ENCODE peak calls at places on chromosome 20, in nine cellular contexts. G is uterus, I is K562, Q is tibial artery, Z is adrenal gland, Y is fibroblast of lung, J is A549, D is MM.1S, X is neural progenitor cell. U is an unnamed sample.

GRCh38 chr20:16865406-16865805 is 117.2 kb downstream of the OTOR start:
- DNase-seq in Y (no peak), D (no peak), Q (no peak), X (no peak), Z (no peak), G (no peak), J (no peak), I (no peak), U (no peak)

GRCh38 chr20:34190679-34191090 is 50.5 kb upstream of the ASIP start:
- DNase-seq in Y (peak), J (peak), Q (peak), I (peak), Z (peak), G (peak), X (peak), D (peak), U (peak)

GRCh38 chr20:17897566-17898307 is 70.9 kb downstream of the SNX5 start:
- DNase-seq in Q (no peak), D (no peak), X (no peak), G (no peak), I (no peak), Z (no peak), Y (no peak), J (no peak), U (no peak)

GRCh38 chr20:38754924-38755323 is 6.7 kb downstream of the ACTR5 start:
- DNase-seq in D (no peak), J (no peak), I (no peak), Z (no peak), Q (no peak), X (no peak), G (no peak), Y (no peak), U (no peak)

GRCh38 chr20:20373046-20373706 is 5.3 kb downstream of the INSM1 start:
- DNase-seq in I (no peak), D (no peak), Y (peak), Z (no peak), G (no peak), J (no peak), X (no peak), Q (no peak), U (no peak)

GRCh38 chr20:11453430-11453829 is 464.3 kb upstream of the BTBD3 start:
- DNase-seq in D (no peak), Z (no peak), Q (no peak), Y (peak), X (no peak), G (no peak), J (peak), I (no peak), U (no peak)

GRCh38 chr20:52996726-52997125 is 24.6 kb downstream of the TSHZ2 start:
- DNase-seq in J (no peak), Y (no peak), Q (no peak), G (no peak), X (peak), D (no peak), Z (no peak), I (no peak), U (no peak)

GRCh38 chr20:48180637-48181036 is 395.4 kb upstream of the SULF2 start:
- DNase-seq in Q (no peak), J (peak), Z (no peak), Y (no peak), G (no peak), I (no peak), X (no peak), D (no peak), U (peak)

GRCh38 chr20:35871311-35871771 is 83.0 kb downstream of the SCAND1 start:
- DNase-seq in Z (peak), I (no peak), D (no peak), X (no peak), G (peak), Y (peak), J (peak), Q (peak), U (no peak)

GRCh38 chr20:44990425-44990824 is 24.1 kb downstream of the STK4 start:
- DNase-seq in I (no peak), Y (peak), J (no peak), X (no peak), D (peak), G (no peak), Q (peak), Z (peak), U (peak)

GRCh38 chr20:45128066-45128465 is 3.8 kb upstream of the WFDC12 start:
- DNase-seq in Y (no peak), Q (no peak), J (no peak), Z (no peak), X (no peak), I (no peak), D (no peak), G (no peak), U (no peak)

GRCh38 chr20:17627101-17627950 is 54.7 kb downstream of the RRBP1 start:
- DNase-seq in I (no peak), J (no peak), G (peak), Y (no peak), Z (no peak), X (no peak), Q (no peak), D (no peak), U (no peak)

GRCh38 chr20:52565614-52566013 is 374.0 kb upstream of the ZFP64 start:
- DNase-seq in X (no peak), G (no peak), Z (no peak), D (no peak), Y (no peak), J (no peak), I (no peak), Q (no peak), U (no peak)

GRCh38 chr20:17473662-17474061 is 57.5 kb downstream of the BFSP1 start:
- DNase-seq in D (no peak), G (no peak), Z (no peak), X (no peak), J (no peak), Y (no peak), I (no peak), Q (no peak), U (no peak)

GRCh38 chr20:58271596-58272460 is 37.7 kb upstream of the RAB22A start:
- DNase-seq in G (no peak), D (no peak), Z (no peak), X (no peak), Y (peak), Q (no peak), I (no peak), J (no peak), U (no peak)

GRCh38 chr20:37345339-37346231 is at the start of gene SRC:
- DNase-seq in I (peak), Z (peak), X (peak), Y (peak), Q (peak), J (peak), D (no peak), G (peak), U (peak)

GRCh38 chr20:24164360-24164759 is 175.8 kb upstream of the GGTLC1 start:
- DNase-seq in Z (no peak), J (peak), I (peak), D (peak), Y (no peak), G (no peak), X (peak), Q (no peak), U (peak)
- TF ChIP-seq CTCF in Z (no peak), J (peak), I (peak), D (peak), Y (no peak), G (no peak), X (peak), Q (no peak), U (peak)

DNA sequence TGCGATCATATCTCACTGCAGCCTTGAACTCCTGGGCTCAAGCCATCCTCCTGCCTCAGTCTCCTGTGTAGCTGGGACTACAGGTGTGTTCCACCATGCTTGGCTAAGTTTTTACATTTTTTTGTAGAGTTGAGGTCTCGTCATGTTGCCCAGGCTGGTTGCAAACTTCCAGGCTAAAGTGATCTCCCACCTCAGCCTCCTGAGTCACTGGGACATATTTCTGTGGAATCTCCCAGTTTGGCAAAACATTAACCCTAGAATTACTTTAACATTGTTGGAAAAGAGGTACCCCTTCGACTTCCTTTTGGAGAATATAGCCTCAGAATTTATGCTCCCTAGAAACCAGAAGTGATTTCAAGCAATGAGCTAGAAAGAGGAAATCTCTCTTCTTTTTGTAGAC is 57.2 kb downstream of the SHLD1 start:
- DNase-seq in G (no peak), X (no peak), Y (no peak), I (no peak), Z (no peak), D (no peak), J (no peak), Q (no peak), U (no peak)
- H3K27ac ChIP-seq in G (no peak), X (no peak), Y (no peak), I (no peak), Z (no peak), D (no peak), J (no peak), Q (no peak), U (no peak)

DNA sequence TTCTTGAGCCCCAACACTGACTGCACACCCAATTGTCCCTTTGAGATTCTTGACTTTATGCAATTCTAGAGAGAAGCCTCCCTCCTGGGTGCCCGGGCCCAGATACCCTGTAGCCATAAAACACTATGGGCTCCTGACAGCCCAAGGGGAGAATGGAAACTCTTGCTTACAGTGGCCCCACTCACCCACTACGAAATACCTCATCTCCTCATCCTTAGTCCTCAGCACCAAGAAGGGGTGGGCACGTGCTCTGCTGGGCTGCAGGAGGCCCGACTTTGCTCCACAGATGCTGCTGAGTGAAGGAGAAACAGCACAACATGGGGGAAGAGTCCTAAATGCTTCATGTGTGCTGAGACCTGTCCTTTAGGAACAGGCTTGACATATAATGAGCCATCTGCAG is 17.4 kb upstream of the SIRPG start:
- DNase-seq in Q (no peak), I (no peak), G (no peak), Z (no peak), J (no peak), D (no peak), Y (no peak), X (no peak), U (no peak)
- H3K4me3 ChIP-seq in Q (no peak), I (no peak), G (no peak), Z (no peak), J (no peak), D (no peak), Y (no peak), X (no peak), U (no peak)

DNA sequence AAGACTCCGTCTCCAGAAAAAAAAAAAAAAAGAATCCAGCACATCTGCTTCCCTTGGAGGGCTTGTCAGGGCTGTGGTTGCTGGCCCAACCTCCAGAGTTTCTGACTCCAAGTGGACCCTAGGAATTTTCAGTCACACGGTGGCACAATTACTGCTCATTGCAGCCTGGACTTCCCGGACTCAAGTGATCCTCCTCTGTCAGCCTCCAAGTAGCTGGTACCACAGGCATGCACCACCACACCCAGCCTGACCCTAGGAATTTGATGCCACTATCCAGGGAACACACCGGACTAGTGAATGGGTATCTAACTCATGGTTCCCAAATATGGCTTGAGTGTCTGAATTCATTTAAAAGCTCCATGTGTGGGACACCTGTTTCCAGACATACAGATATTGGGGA is 9.8 kb upstream of the MAPRE1 start:
- DNase-seq in Q (no peak), I (no peak), X (no peak), J (no peak), G (no peak), Y (no peak), D (no peak), Z (no peak), U (no peak)
- TF ChIP-seq CTCF in Q (no peak), I (no peak), X (no peak), J (no peak), G (no peak), Y (no peak), D (no peak), Z (no peak), U (no peak)

DNA sequence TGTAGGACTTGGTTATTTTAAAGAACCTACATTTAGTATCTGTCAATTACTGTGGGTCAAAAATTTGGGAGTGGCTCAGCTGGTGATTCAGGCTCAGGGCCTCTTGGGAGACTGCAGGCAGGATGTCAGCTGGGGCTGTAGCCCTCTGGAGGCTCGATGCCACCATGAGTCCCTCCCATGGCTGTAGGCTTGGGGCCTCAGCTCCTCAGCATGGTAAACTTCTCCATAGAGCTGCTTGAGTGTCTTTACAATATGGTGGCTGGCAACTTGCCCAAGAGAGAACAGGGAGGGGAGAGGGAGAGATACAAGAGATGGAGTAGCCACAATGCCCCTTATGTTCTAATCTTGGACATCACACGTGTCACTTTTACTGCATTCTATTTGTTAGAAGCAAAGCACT is 470.4 kb downstream of the CDH26 start:
- DNase-seq in Y (no peak), Z (no peak), J (no peak), I (no peak), D (no peak), G (no peak), X (no peak), Q (no peak), U (no peak)
- H3K27ac ChIP-seq in Y (no peak), Z (no peak), J (no peak), I (no peak), D (no peak), G (no peak), X (no peak), Q (no peak), U (no peak)

DNA sequence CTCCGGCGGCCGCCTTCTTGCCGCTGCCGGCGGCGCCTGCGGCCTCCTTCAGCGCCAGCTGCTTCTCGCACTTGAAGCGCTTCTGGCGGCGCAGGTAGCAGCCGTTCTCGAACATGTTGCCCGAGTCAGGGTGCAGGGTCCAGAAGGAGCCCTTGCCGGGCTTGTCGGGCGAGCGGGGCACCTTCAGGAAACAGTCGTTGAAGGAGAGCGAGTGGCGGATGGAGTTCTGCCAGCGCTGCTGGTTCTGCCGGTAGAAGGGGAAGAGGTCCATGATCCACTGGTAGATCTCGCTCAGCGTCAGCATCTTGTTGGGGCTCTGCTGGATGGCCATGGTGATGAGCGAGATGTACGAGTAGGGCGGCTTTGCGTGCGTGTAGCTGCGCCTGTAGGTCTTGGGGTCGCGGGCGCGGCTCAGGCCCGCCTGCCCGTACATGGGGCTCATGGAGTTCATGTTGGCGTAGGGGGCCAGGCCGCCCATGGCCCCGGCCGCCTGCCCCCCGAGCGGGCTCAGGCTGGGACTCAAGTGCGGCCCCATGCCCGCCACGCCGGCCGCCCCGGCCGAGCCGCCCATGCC is 1.9 kb downstream of the FOXA2 start:
- DNase-seq in J (no peak), Z (no peak), Y (no peak), G (no peak), D (no peak), I (no peak), Q (no peak), X (peak), U (no peak)
- H3K4me3 ChIP-seq in J (peak), Z (no peak), Y (no peak), G (no peak), D (no peak), I (no peak), Q (peak), X (peak), U (no peak)

GRCh38 chr20:24148372-24148771 is 159.8 kb upstream of the GGTLC1 start:
- DNase-seq in X (no peak), D (peak), I (no peak), G (no peak), J (no peak), Z (no peak), Y (no peak), Q (no peak), U (no peak)

GRCh38 chr20:24151621-24152020 is 163.0 kb upstream of the GGTLC1 start:
- DNase-seq in G (no peak), X (no peak), D (no peak), J (no peak), Z (no peak), I (no peak), Y (no peak), Q (no peak), U (no peak)

GRCh38 chr20:24149175-24149574 is 160.6 kb upstream of the GGTLC1 start:
- DNase-seq in J (peak), I (no peak), Q (no peak), D (no peak), Y (no peak), G (no peak), X (no peak), Z (no peak), U (no peak)

GRCh38 chr20:24150406-24150805 is 161.8 kb upstream of the GGTLC1 start:
- DNase-seq in Q (no peak), Y (no peak), J (no peak), D (no peak), X (no peak), I (no peak), G (no peak), Z (no peak), U (no peak)

GRCh38 chr20:24149881-24150307 is 161.3 kb upstream of the GGTLC1 start:
- DNase-seq in Q (no peak), D (no peak), G (no peak), I (peak), Y (no peak), X (peak), J (peak), Z (peak), U (peak)
- TF ChIP-seq CTCF in Q (no peak), D (no peak), G (no peak), I (peak), Y (peak), X (peak), J (peak), Z (peak), U (peak)

DNA sequence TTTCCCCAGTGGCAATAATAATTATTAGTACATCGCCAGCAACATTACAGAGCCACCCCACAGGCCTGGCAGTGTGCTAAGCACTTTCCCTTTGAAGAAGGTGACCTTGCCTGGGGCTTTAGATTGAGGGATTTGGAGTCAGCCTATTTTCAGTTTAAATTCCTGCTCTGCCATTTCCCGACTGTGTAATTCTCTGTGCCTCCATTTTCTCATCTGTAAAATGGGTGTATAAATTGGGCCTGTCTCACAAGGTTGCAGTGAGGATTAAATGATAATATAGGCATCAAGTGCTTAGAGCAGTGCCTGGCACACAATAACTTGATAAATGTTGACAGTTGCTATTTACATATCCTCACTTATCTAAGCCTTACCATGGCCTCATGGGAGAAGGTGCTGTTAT is 5.0 kb upstream of the SCRT2 start:
- DNase-seq in Z (no peak), I (no peak), Q (no peak), J (no peak), G (no peak), X (no peak), Y (no peak), D (no peak), U (no peak)
- H3K27ac ChIP-seq in Z (no peak), I (no peak), Q (no peak), J (no peak), G (no peak), X (no peak), Y (no peak), D (no peak), U (no peak)

DNA sequence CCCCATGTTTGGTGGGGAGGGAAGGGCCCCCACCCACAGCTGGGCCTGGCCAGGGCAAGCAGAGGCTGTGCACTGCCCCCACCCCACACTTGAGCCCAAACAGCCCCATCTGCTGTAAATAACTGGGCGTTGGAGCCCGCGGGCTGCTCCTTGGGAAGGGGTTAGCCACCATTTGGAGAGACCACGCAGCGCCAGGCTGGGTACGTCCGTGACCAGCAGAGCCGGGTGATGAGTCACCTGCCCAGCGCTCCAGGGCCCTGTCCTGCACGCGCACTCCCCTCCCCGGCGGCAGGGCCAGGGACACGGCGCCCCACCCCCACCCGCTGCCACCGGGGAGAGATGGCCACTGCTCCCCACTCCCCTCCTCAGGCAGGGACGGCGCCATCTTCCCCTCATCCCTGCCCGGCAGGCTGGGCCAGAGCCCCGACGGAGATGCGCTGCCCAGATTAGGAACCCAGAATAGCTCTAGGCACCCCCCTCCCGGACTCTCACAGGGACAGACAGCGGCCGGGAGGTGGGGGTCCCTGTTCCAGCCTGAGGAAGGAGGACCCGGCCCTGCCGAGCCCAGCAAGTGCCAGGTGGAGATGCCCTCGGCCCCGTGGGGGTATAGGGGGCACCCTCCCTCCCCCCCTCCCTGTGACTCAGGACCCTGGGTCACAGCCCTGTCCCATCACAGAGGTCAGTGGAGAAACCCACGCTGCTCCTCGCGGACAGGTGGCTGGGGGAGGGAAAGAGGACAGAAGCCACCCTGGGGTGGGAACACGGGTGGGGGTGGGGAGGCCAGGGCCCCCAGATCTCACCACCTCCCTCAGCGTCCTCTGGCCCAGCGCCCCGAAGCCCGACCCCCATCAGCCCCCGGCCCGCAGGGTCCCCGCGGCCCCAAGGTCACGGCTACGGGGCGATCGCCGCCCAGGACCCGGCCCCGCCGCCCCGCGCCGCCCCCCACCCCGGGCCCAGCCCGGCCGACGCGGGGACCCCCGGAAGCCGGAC is 642 bp downstream of the EEF1A2 start:
- DNase-seq in G (no peak), Z (peak), Y (peak), I (peak), Q (no peak), J (peak), D (no peak), X (no peak), U (no peak)
- H3K4me3 ChIP-seq in G (no peak), Z (peak), Y (no peak), I (peak), Q (peak), J (peak), D (no peak), X (peak), U (peak)

GRCh38 chr20:19212524-19213502 is at the start of gene SLC24A3:
- DNase-seq in Q (peak), X (peak), G (peak), I (no peak), D (peak), Y (peak), Z (peak), J (peak), U (peak)
- TF ChIP-seq CTCF in Q (peak), X (peak), G (peak), I (no peak), D (peak), Y (peak), Z (peak), J (peak), U (peak)